ENCODE peak calls at places on chromosomes 16 and 17, in nine cellular contexts. S, A, G, B, R, Q, K, F and D are unnamed samples. For H3K4me1, the result is how much of the 10 kb centered on the place peaks cover.

GRCh38 chr16:83586036-83586810 is 221.6 kb upstream of the HSBP1 start:
- DNase-seq in F (no peak), G (no peak), A (no peak), Q (no peak), S (no peak), R (no peak), B (no peak), K (no peak), D (no peak)

GRCh38 chr16:87201052-87201451 is 116.1 kb downstream of the C16orf95 start:
- DNase-seq in K (no peak), G (peak), Q (no peak), F (peak), A (peak), S (peak), R (no peak), B (no peak), D (no peak)

GRCh38 chr17:42775534-42776098 is 2.4 kb downstream of the VPS25 start:
- DNase-seq in B (no peak), G (peak), R (no peak), S (no peak), A (no peak), F (no peak), K (no peak), Q (no peak), D (no peak)

GRCh38 chr17:20216853-20217252 is 207.7 kb downstream of the SPECC1 start:
- DNase-seq in F (no peak), K (no peak), B (no peak), A (no peak), R (no peak), G (no peak), S (no peak), Q (no peak), D (no peak)

GRCh38 chr16:20734056-20734455 is 7.6 kb downstream of the THUMPD1 start:
- DNase-seq in Q (no peak), R (no peak), K (no peak), S (no peak), F (no peak), G (no peak), A (no peak), B (no peak), D (no peak)

GRCh38 chr16:3027983-3028715 is 4.3 kb downstream of the THOC6 start:
- DNase-seq in F (peak), R (peak), B (peak), K (peak), Q (peak), G (peak), A (peak), S (peak), D (peak)

GRCh38 chr17:39194089-39194984 is 3.1 kb downstream of the CACNB1 start:
- DNase-seq in S (peak), K (peak), A (peak), R (no peak), B (no peak), G (peak), F (peak), Q (no peak), D (peak)

GRCh38 chr16:27273330-27273669 is 4.7 kb upstream of the NSMCE1 start:
- DNase-seq in K (no peak), S (no peak), F (no peak), A (no peak), Q (no peak), G (no peak), R (no peak), B (no peak), D (no peak)

GRCh38 chr16:4790871-4791270 is 2.7 kb upstream of the SEPTIN12 start:
- DNase-seq in Q (no peak), A (no peak), K (no peak), S (no peak), F (no peak), B (no peak), G (no peak), R (no peak), D (no peak)

GRCh38 chr16:79163666-79164377 is 436.7 kb downstream of the MAF start:
- DNase-seq in R (no peak), G (no peak), A (peak), B (no peak), F (peak), Q (no peak), K (no peak), S (peak), D (peak)

GRCh38 chr17:28758411-28759121 is 14.8 kb downstream of the TRAF4 start:
- DNase-seq in K (no peak), F (no peak), B (peak), Q (no peak), R (no peak), S (peak), A (no peak), G (no peak), D (no peak)

GRCh38 chr17:45895969-45896793 is 1.8 kb downstream of the MAPT start:
- DNase-seq in A (no peak), F (no peak), B (peak), Q (no peak), G (no peak), R (no peak), K (peak), S (no peak), D (no peak)

GRCh38 chr16:49365711-49366509 is 7.7 kb upstream of the C16orf78 start:
- DNase-seq in S (no peak), F (no peak), Q (no peak), B (no peak), K (no peak), G (no peak), A (no peak), R (no peak), D (no peak)

GRCh38 chr16:30356401-30357084 is 1.4 kb upstream of the CD2BP2 start:
- DNase-seq in F (no peak), B (peak), K (peak), R (no peak), Q (no peak), S (no peak), G (no peak), A (no peak), D (peak)

GRCh38 chr16:78307824-78308528 is 208.5 kb downstream of the WWOX start:
- DNase-seq in F (no peak), B (no peak), R (no peak), K (no peak), Q (no peak), A (no peak), G (no peak), S (no peak), D (no peak)

GRCh38 chr17:60390223-60390622 is 1.7 kb downstream of the USP32 start:
- DNase-seq in G (peak), B (no peak), S (no peak), Q (no peak), F (no peak), K (peak), A (no peak), R (no peak), D (no peak)
- H3K4me1 ChIP-seq in G (under half), B (under half), S (under half), Q (under half), F (under half), K (under half), A (under half), R (under half), D (half or more)

DNA sequence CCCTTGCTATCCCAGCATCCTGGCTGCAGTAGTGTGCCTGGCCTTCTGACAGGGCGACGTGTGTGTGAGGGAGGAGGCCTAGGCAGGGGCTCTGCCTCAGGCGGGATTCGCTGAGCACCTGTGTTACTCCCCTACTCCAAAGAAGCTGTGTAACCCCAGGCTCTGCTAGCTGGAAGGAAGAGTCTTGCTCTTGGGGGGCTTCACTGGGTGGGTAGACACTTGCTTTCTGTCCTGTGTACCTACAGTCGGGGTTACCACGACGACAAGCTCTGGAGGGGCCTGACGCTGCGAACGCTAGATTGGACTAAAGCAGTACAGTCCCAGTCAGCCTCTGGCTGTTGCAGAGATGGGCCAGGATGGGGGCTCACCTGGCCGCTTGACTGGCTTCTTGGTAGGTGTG is 9.5 kb downstream of the EXOC7 start:
- DNase-seq in A (no peak), R (no peak), K (no peak), G (no peak), B (no peak), F (no peak), Q (no peak), S (no peak), D (peak)
- H3K27ac ChIP-seq in A (no peak), R (no peak), K (no peak), G (no peak), B (no peak), F (no peak), Q (no peak), S (no peak), D (no peak)

GRCh38 chr16:74431516-74431915 is 10.2 kb upstream of the CLEC18B start:
- DNase-seq in A (no peak), G (no peak), K (no peak), Q (no peak), S (peak), F (no peak), R (no peak), B (no peak), D (no peak)
- H3K4me1 ChIP-seq in A (under half), G (under half), K (under half), Q (under half), S (under half), F (under half), R (under half), B (under half), D (under half)

DNA sequence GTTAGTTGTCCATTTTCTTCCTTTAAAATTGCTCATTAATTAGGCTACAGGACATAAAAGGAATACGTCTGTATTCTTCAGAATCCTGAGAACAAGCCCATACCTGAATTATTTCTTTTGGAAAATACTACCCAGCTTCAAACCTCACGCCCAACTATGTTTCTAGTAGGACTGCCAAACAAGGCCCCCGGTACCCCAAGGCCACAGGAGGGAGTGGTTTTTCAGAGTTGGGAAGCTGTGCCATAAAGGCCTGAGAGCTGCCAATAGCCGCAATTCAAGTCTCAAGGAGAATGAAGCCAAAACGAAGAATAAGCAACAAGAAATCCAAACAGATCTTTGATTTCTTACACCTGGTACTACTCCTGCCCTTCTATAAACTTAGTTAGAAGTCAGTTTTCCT is 48.3 kb downstream of the UBE2G1 start:
- DNase-seq in F (no peak), G (no peak), K (no peak), A (no peak), B (no peak), R (no peak), Q (no peak), S (no peak), D (no peak)
- H3K27ac ChIP-seq in F (no peak), G (no peak), K (no peak), A (no peak), B (no peak), R (no peak), Q (no peak), S (no peak), D (no peak)

GRCh38 chr16:57192720-57193486 is 6.8 kb downstream of the RSPRY1 start:
- DNase-seq in A (no peak), B (no peak), S (no peak), G (peak), K (no peak), F (no peak), R (no peak), Q (no peak), D (no peak)
- H3K4me1 ChIP-seq in A (under half), B (under half), S (under half), G (under half), K (under half), F (under half), R (under half), Q (under half), D (half or more)

GRCh38 chr16:12431547-12431946 is 372.1 kb downstream of the CPPED1 start:
- DNase-seq in A (no peak), B (no peak), K (no peak), R (no peak), S (no peak), F (no peak), G (no peak), Q (no peak), D (no peak)
- H3K27ac ChIP-seq in A (no peak), B (no peak), K (no peak), R (no peak), S (no peak), F (no peak), G (no peak), Q (no peak), D (no peak)

DNA sequence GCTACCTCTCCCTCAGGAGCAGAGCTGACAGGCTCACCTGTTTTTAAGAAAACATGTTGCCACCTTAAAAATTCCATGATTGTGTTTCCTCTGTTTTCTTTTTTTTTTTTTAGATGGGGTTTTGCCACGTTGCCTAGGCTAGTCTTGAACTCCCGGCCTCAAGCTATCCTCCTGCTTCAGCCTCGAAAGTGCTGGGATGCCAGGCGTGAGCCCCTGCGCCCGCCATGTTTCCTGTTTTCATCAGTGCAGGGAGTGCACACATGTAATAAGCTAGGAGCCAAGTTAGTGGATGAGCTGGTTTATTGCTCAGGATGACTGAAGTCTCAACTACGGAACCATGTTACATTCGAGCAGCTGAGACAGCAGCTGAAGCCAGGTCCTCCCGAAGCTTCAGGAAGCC is 13.6 kb downstream of the MRM3 start:
- DNase-seq in K (no peak), F (no peak), Q (no peak), A (no peak), R (no peak), G (no peak), S (no peak), B (no peak), D (no peak)
- H3K4me1 ChIP-seq in K (under half), F (under half), Q (under half), A (under half), R (under half), G (under half), S (under half), B (under half), D (under half)

DNA sequence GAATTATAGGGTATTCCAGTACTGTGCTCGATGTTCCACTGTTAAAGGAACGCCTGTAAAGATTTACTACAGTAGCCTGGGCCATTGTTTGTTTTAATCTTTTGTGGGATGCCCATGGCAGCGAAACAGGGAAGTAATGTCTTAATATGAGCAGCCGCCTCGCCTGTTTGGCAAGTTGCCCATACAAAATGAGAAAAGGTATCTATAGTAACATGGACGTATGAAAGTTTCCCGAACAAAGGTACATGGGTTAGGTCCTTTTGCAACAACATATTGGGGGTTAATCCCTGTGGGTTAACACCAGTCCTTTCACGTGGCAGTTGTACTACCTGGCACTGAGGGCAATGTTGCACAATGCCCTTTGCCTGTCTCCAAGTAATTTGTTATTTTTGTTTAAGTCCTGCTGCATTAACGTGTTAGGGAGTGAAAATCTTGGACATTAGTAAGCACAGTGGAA is 21.1 kb upstream of the TMC5 start:
- DNase-seq in G (no peak), F (no peak), S (no peak), K (no peak), A (no peak), B (no peak), R (no peak), Q (peak), D (peak)
- H3K27ac ChIP-seq in G (no peak), F (no peak), S (no peak), K (no peak), A (no peak), B (peak), R (no peak), Q (peak), D (peak)